ENCODE peak calls at places on chromosome 13, in ten cellular contexts. One of them, this sample, is unnamed.

GRCh38 chr13:114069376-114070097 is 62.9 kb downstream of the RASA3 start:
- DNase-seq in cardiac fibroblast: no peak
- DNase-seq in hepatic stellate cell: no peak
- DNase-seq in effector memory CD8-positive, alpha-beta T cell: no peak
- DNase-seq in effector memory CD4-positive, alpha-beta T cell: no peak
- DNase-seq in AG04449: no peak
- DNase-seq in NCI-H2029: no peak
- DNase-seq in IMR-90: no peak
- DNase-seq in D721Med: no peak
- DNase-seq in brain microvascular endothelial cell: no peak
- DNase-seq in this sample: no peak

GRCh38 chr13:64083811-64084210 is 2668.2 kb upstream of the PCDH20 start:
- DNase-seq in cardiac fibroblast: no peak
- DNase-seq in hepatic stellate cell: no peak
- DNase-seq in effector memory CD8-positive, alpha-beta T cell: no peak
- DNase-seq in effector memory CD4-positive, alpha-beta T cell: no peak
- DNase-seq in AG04449: no peak
- DNase-seq in NCI-H2029: no peak
- DNase-seq in IMR-90: no peak
- DNase-seq in D721Med: no peak
- DNase-seq in brain microvascular endothelial cell: no peak
- DNase-seq in this sample: no peak

GRCh38 chr13:103203750-103204330 is 137.6 kb upstream of the SLC10A2 start:
- DNase-seq in cardiac fibroblast: no peak
- DNase-seq in hepatic stellate cell: no peak
- DNase-seq in effector memory CD8-positive, alpha-beta T cell: no peak
- DNase-seq in effector memory CD4-positive, alpha-beta T cell: no peak
- DNase-seq in AG04449: no peak
- DNase-seq in NCI-H2029: no peak
- DNase-seq in IMR-90: no peak
- DNase-seq in D721Med: no peak
- DNase-seq in brain microvascular endothelial cell: no peak
- DNase-seq in this sample: no peak

GRCh38 chr13:66532845-66533244 is 697.3 kb downstream of the PCDH9 start:
- DNase-seq in cardiac fibroblast: no peak
- DNase-seq in hepatic stellate cell: no peak
- DNase-seq in effector memory CD8-positive, alpha-beta T cell: no peak
- DNase-seq in effector memory CD4-positive, alpha-beta T cell: no peak
- DNase-seq in AG04449: no peak
- DNase-seq in NCI-H2029: no peak
- DNase-seq in IMR-90: no peak
- DNase-seq in D721Med: no peak
- DNase-seq in brain microvascular endothelial cell: no peak
- DNase-seq in this sample: no peak

GRCh38 chr13:23656637-23657036 is 86.4 kb downstream of the TNFRSF19 start:
- DNase-seq in cardiac fibroblast: peak
- DNase-seq in hepatic stellate cell: peak
- DNase-seq in effector memory CD8-positive, alpha-beta T cell: no peak
- DNase-seq in effector memory CD4-positive, alpha-beta T cell: no peak
- DNase-seq in AG04449: no peak
- DNase-seq in NCI-H2029: no peak
- DNase-seq in IMR-90: peak
- DNase-seq in D721Med: no peak
- DNase-seq in brain microvascular endothelial cell: peak
- DNase-seq in this sample: no peak

GRCh38 chr13:50412046-50412617 is 396.9 kb downstream of the KCNRG start:
- DNase-seq in cardiac fibroblast: no peak
- DNase-seq in hepatic stellate cell: no peak
- DNase-seq in effector memory CD8-positive, alpha-beta T cell: no peak
- DNase-seq in effector memory CD4-positive, alpha-beta T cell: no peak
- DNase-seq in AG04449: no peak
- DNase-seq in NCI-H2029: no peak
- DNase-seq in IMR-90: peak
- DNase-seq in D721Med: no peak
- DNase-seq in brain microvascular endothelial cell: no peak
- DNase-seq in this sample: no peak

GRCh38 chr13:57739089-57739488 is 107.5 kb downstream of the PCDH17 start:
- DNase-seq in cardiac fibroblast: peak
- DNase-seq in hepatic stellate cell: no peak
- DNase-seq in effector memory CD8-positive, alpha-beta T cell: no peak
- DNase-seq in effector memory CD4-positive, alpha-beta T cell: no peak
- DNase-seq in AG04449: no peak
- DNase-seq in NCI-H2029: peak
- DNase-seq in IMR-90: no peak
- DNase-seq in D721Med: no peak
- DNase-seq in brain microvascular endothelial cell: no peak
- DNase-seq in this sample: no peak

GRCh38 chr13:30584332-30584731 is 33.4 kb upstream of the USPL1 start:
- DNase-seq in cardiac fibroblast: no peak
- DNase-seq in hepatic stellate cell: no peak
- DNase-seq in effector memory CD8-positive, alpha-beta T cell: no peak
- DNase-seq in effector memory CD4-positive, alpha-beta T cell: no peak
- DNase-seq in AG04449: no peak
- DNase-seq in NCI-H2029: no peak
- DNase-seq in IMR-90: no peak
- DNase-seq in D721Med: no peak
- DNase-seq in brain microvascular endothelial cell: no peak
- DNase-seq in this sample: no peak

GRCh38 chr13:51665456-51665855 is 81.2 kb downstream of the WDFY2 start:
- DNase-seq in cardiac fibroblast: no peak
- DNase-seq in hepatic stellate cell: no peak
- DNase-seq in effector memory CD8-positive, alpha-beta T cell: no peak
- DNase-seq in effector memory CD4-positive, alpha-beta T cell: no peak
- DNase-seq in AG04449: no peak
- DNase-seq in NCI-H2029: no peak
- DNase-seq in IMR-90: no peak
- DNase-seq in D721Med: no peak
- DNase-seq in brain microvascular endothelial cell: no peak
- DNase-seq in this sample: no peak

GRCh38 chr13:67493835-67494234 is 263.7 kb upstream of the PCDH9 start:
- DNase-seq in cardiac fibroblast: peak
- DNase-seq in hepatic stellate cell: no peak
- DNase-seq in effector memory CD8-positive, alpha-beta T cell: no peak
- DNase-seq in effector memory CD4-positive, alpha-beta T cell: no peak
- DNase-seq in AG04449: no peak
- DNase-seq in NCI-H2029: no peak
- DNase-seq in IMR-90: no peak
- DNase-seq in D721Med: no peak
- DNase-seq in brain microvascular endothelial cell: peak
- DNase-seq in this sample: no peak

GRCh38 chr13:51249254-51249653 is 27.1 kb downstream of the FAM124A start:
- DNase-seq in cardiac fibroblast: no peak
- DNase-seq in hepatic stellate cell: no peak
- DNase-seq in effector memory CD8-positive, alpha-beta T cell: no peak
- DNase-seq in effector memory CD4-positive, alpha-beta T cell: no peak
- DNase-seq in AG04449: no peak
- DNase-seq in NCI-H2029: no peak
- DNase-seq in IMR-90: peak
- DNase-seq in D721Med: no peak
- DNase-seq in brain microvascular endothelial cell: no peak
- DNase-seq in this sample: no peak

GRCh38 chr13:112728375-112729126 is 38.7 kb downstream of the ATP11A start:
- DNase-seq in cardiac fibroblast: no peak
- DNase-seq in hepatic stellate cell: no peak
- DNase-seq in effector memory CD8-positive, alpha-beta T cell: no peak
- DNase-seq in effector memory CD4-positive, alpha-beta T cell: no peak
- DNase-seq in AG04449: no peak
- DNase-seq in NCI-H2029: no peak
- DNase-seq in IMR-90: no peak
- DNase-seq in D721Med: no peak
- DNase-seq in brain microvascular endothelial cell: no peak
- DNase-seq in this sample: no peak

GRCh38 chr13:45472171-45472705 is 7.5 kb downstream of the COG3 start:
- DNase-seq in cardiac fibroblast: peak
- DNase-seq in hepatic stellate cell: no peak
- DNase-seq in effector memory CD8-positive, alpha-beta T cell: no peak
- DNase-seq in effector memory CD4-positive, alpha-beta T cell: no peak
- DNase-seq in AG04449: no peak
- DNase-seq in NCI-H2029: no peak
- DNase-seq in IMR-90: peak
- DNase-seq in D721Med: no peak
- DNase-seq in brain microvascular endothelial cell: no peak
- DNase-seq in this sample: no peak

GRCh38 chr13:38496956-38497355 is 147.3 kb downstream of the UFM1 start:
- DNase-seq in cardiac fibroblast: peak
- DNase-seq in hepatic stellate cell: no peak
- DNase-seq in effector memory CD8-positive, alpha-beta T cell: no peak
- DNase-seq in effector memory CD4-positive, alpha-beta T cell: no peak
- DNase-seq in AG04449: no peak
- DNase-seq in NCI-H2029: no peak
- DNase-seq in IMR-90: no peak
- DNase-seq in D721Med: no peak
- DNase-seq in brain microvascular endothelial cell: no peak
- DNase-seq in this sample: no peak

GRCh38 chr13:51638497-51638871 is 54.2 kb downstream of the WDFY2 start:
- DNase-seq in cardiac fibroblast: peak
- DNase-seq in hepatic stellate cell: no peak
- DNase-seq in effector memory CD8-positive, alpha-beta T cell: no peak
- DNase-seq in effector memory CD4-positive, alpha-beta T cell: no peak
- DNase-seq in AG04449: no peak
- DNase-seq in NCI-H2029: no peak
- DNase-seq in IMR-90: no peak
- DNase-seq in D721Med: no peak
- DNase-seq in brain microvascular endothelial cell: no peak
- DNase-seq in this sample: peak

GRCh38 chr13:44061876-44062275 is 182.2 kb downstream of the LACC1 start:
- DNase-seq in cardiac fibroblast: no peak
- DNase-seq in hepatic stellate cell: no peak
- DNase-seq in effector memory CD8-positive, alpha-beta T cell: no peak
- DNase-seq in effector memory CD4-positive, alpha-beta T cell: no peak
- DNase-seq in AG04449: no peak
- DNase-seq in NCI-H2029: no peak
- DNase-seq in IMR-90: no peak
- DNase-seq in D721Med: no peak
- DNase-seq in brain microvascular endothelial cell: no peak
- DNase-seq in this sample: no peak

GRCh38 chr13:45401306-45401705 is 16.9 kb downstream of the SLC25A30 start:
- DNase-seq in cardiac fibroblast: no peak
- DNase-seq in hepatic stellate cell: no peak
- DNase-seq in effector memory CD8-positive, alpha-beta T cell: no peak
- DNase-seq in effector memory CD4-positive, alpha-beta T cell: no peak
- DNase-seq in AG04449: no peak
- DNase-seq in NCI-H2029: no peak
- DNase-seq in IMR-90: no peak
- DNase-seq in D721Med: no peak
- DNase-seq in brain microvascular endothelial cell: no peak
- DNase-seq in this sample: no peak

GRCh38 chr13:84648069-84648640 is 765.9 kb upstream of the SLITRK1 start:
- DNase-seq in cardiac fibroblast: peak
- DNase-seq in hepatic stellate cell: no peak
- DNase-seq in effector memory CD8-positive, alpha-beta T cell: no peak
- DNase-seq in effector memory CD4-positive, alpha-beta T cell: no peak
- DNase-seq in AG04449: no peak
- DNase-seq in NCI-H2029: no peak
- DNase-seq in IMR-90: no peak
- DNase-seq in D721Med: no peak
- DNase-seq in brain microvascular endothelial cell: no peak
- DNase-seq in this sample: no peak

GRCh38 chr13:42001580-42001979 is 40.7 kb upstream of the VWA8 start:
- DNase-seq in cardiac fibroblast: peak
- DNase-seq in hepatic stellate cell: peak
- DNase-seq in effector memory CD8-positive, alpha-beta T cell: no peak
- DNase-seq in effector memory CD4-positive, alpha-beta T cell: no peak
- DNase-seq in AG04449: peak
- DNase-seq in NCI-H2029: no peak
- DNase-seq in IMR-90: peak
- DNase-seq in D721Med: no peak
- DNase-seq in brain microvascular endothelial cell: peak
- DNase-seq in this sample: peak

GRCh38 chr13:100203696-100204367 is 114.9 kb downstream of the PCCA start:
- DNase-seq in cardiac fibroblast: peak
- DNase-seq in hepatic stellate cell: peak
- DNase-seq in effector memory CD8-positive, alpha-beta T cell: no peak
- DNase-seq in effector memory CD4-positive, alpha-beta T cell: no peak
- DNase-seq in AG04449: no peak
- DNase-seq in NCI-H2029: no peak
- DNase-seq in IMR-90: peak
- DNase-seq in D721Med: no peak
- DNase-seq in brain microvascular endothelial cell: peak
- DNase-seq in this sample: peak

GRCh38 chr13:112575295-112575622 is 12.7 kb downstream of the TUBGCP3 start:
- DNase-seq in cardiac fibroblast: no peak
- DNase-seq in hepatic stellate cell: no peak
- DNase-seq in effector memory CD8-positive, alpha-beta T cell: no peak
- DNase-seq in effector memory CD4-positive, alpha-beta T cell: no peak
- DNase-seq in AG04449: no peak
- DNase-seq in NCI-H2029: no peak
- DNase-seq in IMR-90: no peak
- DNase-seq in D721Med: no peak
- DNase-seq in brain microvascular endothelial cell: no peak
- DNase-seq in this sample: no peak

GRCh38 chr13:46575843-46576242 is 22.9 kb downstream of the LRCH1 start:
- DNase-seq in cardiac fibroblast: peak
- DNase-seq in hepatic stellate cell: peak
- DNase-seq in effector memory CD8-positive, alpha-beta T cell: no peak
- DNase-seq in effector memory CD4-positive, alpha-beta T cell: no peak
- DNase-seq in AG04449: peak
- DNase-seq in NCI-H2029: no peak
- DNase-seq in IMR-90: peak
- DNase-seq in D721Med: no peak
- DNase-seq in brain microvascular endothelial cell: peak
- DNase-seq in this sample: peak

This sample was measured in A172.